ENCODE peak calls at places on chromosomes 5 and 9, in eight cellular contexts. E, X, B, T, L, D, S and J are unnamed samples.
A peak's percentile ranks its signal among the peaks of the same experiment; 100 is the strongest.

GRCh38 chr5:82885657-82886389 is 191.4 kb downstream of the TMEM167A start:
- DNase-seq in X (no peak), D (no peak), T (no peak), S (peak; percentile 70), L (no peak), B (no peak), E (no peak), J (no peak)

GRCh38 chr9:12141422-12141821 is 551.8 kb upstream of the TYRP1 start:
- DNase-seq in T (no peak), D (no peak), L (no peak), X (no peak), B (no peak), S (no peak), E (no peak), J (no peak)

GRCh38 chr5:110757118-110757729 is 18.4 kb downstream of the SLC25A46 start:
- DNase-seq in S (no peak), L (peak; percentile 6), E (peak; percentile 4), T (peak; percentile 6), X (peak; percentile 47), D (peak; percentile 25), B (no peak), J (no peak)

GRCh38 chr9:97889941-97890557 is 32.3 kb downstream of the TRMO start:
- DNase-seq in X (no peak), B (peak; percentile 20), T (no peak), L (no peak), E (peak; percentile 57), S (no peak), D (no peak), J (no peak)

GRCh38 chr5:123545506-123545905 is 33.5 kb downstream of the CSNK1G3 start:
- DNase-seq in S (no peak), D (no peak), L (no peak), B (peak; percentile 5), T (no peak), X (no peak), E (no peak), J (no peak)

GRCh38 chr9:115391166-115391825 is 273.3 kb upstream of the TNC start:
- DNase-seq in E (no peak), L (no peak), S (no peak), T (no peak), X (no peak), B (no peak), D (no peak), J (no peak)

GRCh38 chr9:12554636-12555035 is 138.5 kb upstream of the TYRP1 start:
- DNase-seq in L (no peak), D (peak; percentile 0), T (no peak), E (no peak), S (no peak), X (no peak), B (no peak), J (no peak)

GRCh38 chr9:110076894-110077725 is 130.8 kb downstream of the C9orf152 start:
- DNase-seq in D (no peak), L (no peak), B (no peak), X (no peak), E (no peak), S (peak; percentile 71), T (no peak), J (peak; percentile 81)